ENCODE peak calls at places on chromosomes 2 and 18, in eight cellular contexts. X, Y, H, L, R, U, P and N are unnamed samples.

GRCh38 chr2:7593286-7593685 is 676.1 kb downstream of the RNF144A start:
- DNase-seq in X (no peak), Y (no peak), H (no peak), L (no peak), R (no peak), U (no peak), P (no peak), N (no peak)

GRCh38 chr2:169891593-169892298 is 64.5 kb downstream of the UBR3 start:
- DNase-seq in X (no peak), Y (peak), H (no peak), L (no peak), R (no peak), U (no peak), P (no peak), N (no peak)

GRCh38 chr2:153595939-153596338 is 117.4 kb upstream of the RPRM start:
- DNase-seq in X (no peak), Y (peak), H (no peak), L (no peak), R (no peak), U (no peak), P (no peak), N (no peak)

GRCh38 chr2:96241901-96242611 is 23.7 kb downstream of the TMEM127 start:
- DNase-seq in X (no peak), Y (peak), H (peak), L (no peak), R (peak), U (peak), P (no peak), N (no peak)

GRCh38 chr2:8841962-8842361 is 4.5 kb upstream of the KIDINS220 start:
- DNase-seq in X (no peak), Y (no peak), H (no peak), L (no peak), R (no peak), U (no peak), P (no peak), N (no peak)

GRCh38 chr2:227849906-227850305 is 21.5 kb upstream of the DAW1 start:
- DNase-seq in X (no peak), Y (peak), H (no peak), L (no peak), R (no peak), U (no peak), P (no peak), N (no peak)

GRCh38 chr2:60446413-60447358 is 106.8 kb downstream of the BCL11A start:
- DNase-seq in X (no peak), Y (no peak), H (no peak), L (no peak), R (no peak), U (no peak), P (peak), N (no peak)

GRCh38 chr2:231714639-231715498 is 6.5 kb downstream of the PTMA start:
- DNase-seq in X (peak), Y (peak), H (peak), L (peak), R (peak), U (peak), P (peak), N (no peak)

GRCh38 chr2:8966123-8966908 is 37.2 kb downstream of the MBOAT2 start:
- DNase-seq in X (no peak), Y (peak), H (no peak), L (no peak), R (no peak), U (no peak), P (no peak), N (no peak)

GRCh38 chr18:28015671-28016070 is 161.3 kb downstream of the CDH2 start:
- DNase-seq in X (no peak), Y (no peak), H (no peak), L (no peak), R (no peak), U (no peak), P (no peak), N (no peak)

GRCh38 chr2:101002562-101003277 is 631 bp downstream of the RPL31 start:
- DNase-seq in X (no peak), Y (peak), H (no peak), L (no peak), R (no peak), U (no peak), P (no peak), N (no peak)

GRCh38 chr2:182101263-182101662 is 115.6 kb downstream of the PPP1R1C start:
- DNase-seq in X (no peak), Y (peak), H (no peak), L (no peak), R (no peak), U (no peak), P (no peak), N (no peak)

GRCh38 chr18:36786686-36787085 is 42.1 kb downstream of the TPGS2 start:
- DNase-seq in X (no peak), Y (peak), H (no peak), L (no peak), R (peak), U (no peak), P (no peak), N (no peak)